ENCODE peak calls at places on chromosomes 12 and 14, in seven cellular contexts. S, E, G, X, K, P and H are unnamed samples.

GRCh38 chr14:91569301-91569700 is 59.2 kb upstream of the PPP4R3A start:
- DNase-seq in S (no peak), E (no peak), G (no peak), X (no peak), K (no peak), P (no peak), H (no peak)

GRCh38 chr12:8077207-8077606 is 4.9 kb upstream of the NECAP1 start:
- DNase-seq in S (peak), E (peak), G (no peak), X (no peak), K (no peak), P (no peak), H (no peak)

GRCh38 chr12:132178801-132179401 is 34.6 kb downstream of the NOC4L start:
- DNase-seq in S (no peak), E (no peak), G (no peak), X (no peak), K (no peak), P (no peak), H (no peak)

GRCh38 chr14:49897965-49898364 is 5.1 kb downstream of the ARF6 start:
- DNase-seq in S (no peak), E (no peak), G (no peak), X (no peak), K (no peak), P (no peak), H (no peak)

GRCh38 chr14:65804752-65805473 is 392.4 kb downstream of the FUT8 start:
- DNase-seq in S (no peak), E (no peak), G (no peak), X (no peak), K (no peak), P (no peak), H (no peak)

GRCh38 chr14:73846944-73847343 is 4.7 kb upstream of the PTGR2 start:
- DNase-seq in S (no peak), E (no peak), G (no peak), X (no peak), K (no peak), P (no peak), H (no peak)

GRCh38 chr12:50720501-50720900 is 43.4 kb upstream of the ATF1 start:
- DNase-seq in S (no peak), E (no peak), G (no peak), X (no peak), K (no peak), P (no peak), H (no peak)

GRCh38 chr12:55933158-55933798 is 2.3 kb downstream of the DGKA start:
- DNase-seq in S (no peak), E (no peak), G (no peak), X (peak), K (no peak), P (no peak), H (no peak)

GRCh38 chr12:80553316-80553715 is 109.3 kb downstream of the PTPRQ start:
- DNase-seq in S (no peak), E (peak), G (no peak), X (peak), K (no peak), P (no peak), H (no peak)

GRCh38 chr14:88143817-88144216 is 138.9 kb downstream of the GPR65 start:
- DNase-seq in S (no peak), E (no peak), G (no peak), X (no peak), K (no peak), P (no peak), H (no peak)

GRCh38 chr14:93115920-93116675 is at the start of gene ITPK1:
- DNase-seq in S (peak), E (peak), G (peak), X (no peak), K (peak), P (peak), H (peak)

GRCh38 chr12:6947615-6948014 is 3.5 kb upstream of the PTPN6 start:
- DNase-seq in S (no peak), E (no peak), G (no peak), X (no peak), K (no peak), P (no peak), H (no peak)

GRCh38 chr12:25875661-25876060 is 82.8 kb upstream of the RASSF8 start:
- DNase-seq in S (no peak), E (no peak), G (no peak), X (no peak), K (no peak), P (no peak), H (no peak)

GRCh38 chr12:6694701-6695100 is 5.5 kb upstream of the ZNF384 start:
- DNase-seq in S (no peak), E (no peak), G (no peak), X (no peak), K (no peak), P (no peak), H (no peak)

GRCh38 chr14:50676814-50677516 is 8.9 kb upstream of the SAV1 start:
- DNase-seq in S (no peak), E (no peak), G (no peak), X (no peak), K (no peak), P (no peak), H (no peak)

GRCh38 chr12:12107678-12108077 is 36.9 kb downstream of the BCL2L14 start:
- DNase-seq in S (no peak), E (no peak), G (no peak), X (no peak), K (no peak), P (no peak), H (no peak)

GRCh38 chr12:82279597-82279996 is 78.6 kb downstream of the CCDC59 start:
- DNase-seq in S (no peak), E (no peak), G (no peak), X (no peak), K (no peak), P (no peak), H (no peak)

GRCh38 chr14:24394275-24394674 is 4.5 kb upstream of the NYNRIN start:
- DNase-seq in S (no peak), E (no peak), G (no peak), X (peak), K (no peak), P (no peak), H (no peak)

GRCh38 chr12:13211191-13211858 is 14.8 kb downstream of the EMP1 start:
- DNase-seq in S (no peak), E (no peak), G (no peak), X (no peak), K (no peak), P (no peak), H (no peak)

GRCh38 chr12:40238221-40238902 is 13.6 kb downstream of the LRRK2 start:
- DNase-seq in S (peak), E (no peak), G (no peak), X (no peak), K (no peak), P (no peak), H (no peak)

GRCh38 chr12:24222968-24223367 is 273.5 kb upstream of the SOX5 start:
- DNase-seq in S (no peak), E (peak), G (no peak), X (no peak), K (no peak), P (no peak), H (no peak)

GRCh38 chr14:65993103-65993502 is 493.1 kb upstream of the CCDC196 start:
- DNase-seq in S (no peak), E (no peak), G (no peak), X (no peak), K (no peak), P (no peak), H (no peak)

GRCh38 chr14:89428163-89428523 is 11.1 kb upstream of the FOXN3 start:
- DNase-seq in S (no peak), E (no peak), G (no peak), X (no peak), K (no peak), P (no peak), H (no peak)

GRCh38 chr14:50417853-50418252 is 21.2 kb upstream of the CDKL1 start:
- DNase-seq in S (no peak), E (no peak), G (no peak), X (no peak), K (no peak), P (no peak), H (no peak)

GRCh38 chr14:66624319-66624937 is 116.5 kb downstream of the GPHN start:
- DNase-seq in S (peak), E (peak), G (no peak), X (peak), K (peak), P (peak), H (peak)

GRCh38 chr14:106039400-106039799 is 513.0 kb downstream of the TMEM121 start:
- DNase-seq in S (peak), E (no peak), G (peak), X (peak), K (no peak), P (no peak), H (no peak)

GRCh38 chr14:87066221-87066817 is 926.7 kb downstream of the GALC start:
- DNase-seq in S (no peak), E (no peak), G (no peak), X (no peak), K (no peak), P (no peak), H (no peak)

GRCh38 chr12:64446295-64446694 is 5.6 kb upstream of the TBK1 start:
- DNase-seq in S (no peak), E (no peak), G (no peak), X (no peak), K (no peak), P (no peak), H (no peak)

GRCh38 chr12:131263626-131264025 is 309.9 kb downstream of the ADGRD1 start:
- DNase-seq in S (no peak), E (no peak), G (no peak), X (no peak), K (no peak), P (no peak), H (no peak)

GRCh38 chr14:95619785-95620417 is 66.3 kb upstream of the TCL1B start:
- DNase-seq in S (no peak), E (no peak), G (no peak), X (no peak), K (no peak), P (no peak), H (no peak)

GRCh38 chr12:16198884-16199283 is 78.6 kb downstream of the SLC15A5 start:
- DNase-seq in S (no peak), E (no peak), G (no peak), X (no peak), K (no peak), P (no peak), H (no peak)

GRCh38 chr12:117120787-117121186 is 21.6 kb upstream of the TESC start:
- DNase-seq in S (no peak), E (no peak), G (no peak), X (no peak), K (no peak), P (no peak), H (no peak)

GRCh38 chr12:107329569-107330324 is 236.4 kb upstream of the CRY1 start:
- DNase-seq in S (no peak), E (no peak), G (no peak), X (no peak), K (no peak), P (no peak), H (no peak)

GRCh38 chr14:20247651-20248246 is 8.7 kb downstream of the OR11H4 start:
- DNase-seq in S (peak), E (no peak), G (no peak), X (peak), K (no peak), P (no peak), H (no peak)

GRCh38 chr12:27177716-27178115 is 66.4 kb upstream of the STK38L start:
- DNase-seq in S (no peak), E (peak), G (no peak), X (no peak), K (no peak), P (no peak), H (no peak)

GRCh38 chr12:100128509-100128908 is 14.2 kb downstream of the BLTP3B start:
- DNase-seq in S (peak), E (peak), G (no peak), X (no peak), K (no peak), P (peak), H (no peak)
- TF ChIP-seq CTCF in S (peak), E (peak), G (no peak), X (peak), K (peak), P (no peak), H (peak)

DNA sequence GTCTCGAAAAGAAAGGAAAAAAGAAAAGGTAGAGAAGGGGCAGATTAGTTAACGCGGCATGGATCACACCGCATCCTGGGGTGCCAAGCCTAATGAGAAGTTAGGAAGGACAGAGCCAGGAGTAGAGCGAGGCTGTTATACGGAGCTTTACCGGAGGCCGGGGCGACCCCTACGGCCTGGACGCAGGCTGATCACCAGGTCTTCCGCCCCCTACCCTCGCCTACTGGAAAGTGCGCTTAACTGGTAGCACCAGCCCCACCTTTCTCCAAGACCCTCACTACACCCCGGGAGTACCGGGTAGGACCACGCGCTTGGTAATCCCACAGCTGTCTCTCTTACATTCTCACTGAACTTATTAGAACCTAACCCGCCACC is 33.8 kb downstream of the WBP11 start:
- DNase-seq in S (peak), E (peak), G (no peak), X (no peak), K (peak), P (peak), H (peak)
- TF ChIP-seq CTCF in S (no peak), E (no peak), G (no peak), X (no peak), K (no peak), P (no peak), H (no peak)

GRCh38 chr12:120983759-120984158 is 5.4 kb downstream of the HNF1A start:
- DNase-seq in S (no peak), E (no peak), G (no peak), X (no peak), K (no peak), P (no peak), H (no peak)

GRCh38 chr12:120980800-120981368 is 2.5 kb downstream of the HNF1A start:
- DNase-seq in S (no peak), E (no peak), G (no peak), X (no peak), K (no peak), P (no peak), H (peak)

GRCh38 chr12:120981407-120981921 is 3.1 kb downstream of the HNF1A start:
- DNase-seq in S (no peak), E (no peak), G (no peak), X (no peak), K (no peak), P (no peak), H (no peak)

GRCh38 chr12:120984351-120984898 is 6.1 kb downstream of the HNF1A start:
- DNase-seq in S (peak), E (no peak), G (no peak), X (no peak), K (no peak), P (no peak), H (no peak)

DNA sequence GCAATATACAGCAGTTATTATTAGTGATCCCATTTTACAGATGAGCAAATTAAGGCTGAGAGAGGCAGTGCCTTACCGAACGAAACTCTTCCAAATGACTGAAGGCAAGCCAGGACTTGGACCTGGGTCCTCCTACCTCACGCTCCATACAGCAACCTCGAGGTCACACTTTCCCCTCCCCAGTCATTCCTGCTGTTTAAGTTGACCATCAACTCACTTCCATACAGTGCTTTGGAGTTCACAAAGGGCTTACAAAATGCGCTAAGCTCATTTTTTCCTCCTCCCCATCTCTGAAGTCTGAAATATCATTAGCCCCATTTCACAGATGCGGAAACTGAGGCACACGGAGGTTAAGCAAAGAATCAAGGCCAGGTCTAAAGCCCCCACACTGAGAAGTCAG is 4.3 kb downstream of the HNF1A start:
- DNase-seq in S (no peak), E (no peak), G (no peak), X (no peak), K (no peak), P (no peak), H (no peak)
- TF ChIP-seq CTCF in S (no peak), E (no peak), G (no peak), X (no peak), K (no peak), P (no peak), H (no peak)

DNA sequence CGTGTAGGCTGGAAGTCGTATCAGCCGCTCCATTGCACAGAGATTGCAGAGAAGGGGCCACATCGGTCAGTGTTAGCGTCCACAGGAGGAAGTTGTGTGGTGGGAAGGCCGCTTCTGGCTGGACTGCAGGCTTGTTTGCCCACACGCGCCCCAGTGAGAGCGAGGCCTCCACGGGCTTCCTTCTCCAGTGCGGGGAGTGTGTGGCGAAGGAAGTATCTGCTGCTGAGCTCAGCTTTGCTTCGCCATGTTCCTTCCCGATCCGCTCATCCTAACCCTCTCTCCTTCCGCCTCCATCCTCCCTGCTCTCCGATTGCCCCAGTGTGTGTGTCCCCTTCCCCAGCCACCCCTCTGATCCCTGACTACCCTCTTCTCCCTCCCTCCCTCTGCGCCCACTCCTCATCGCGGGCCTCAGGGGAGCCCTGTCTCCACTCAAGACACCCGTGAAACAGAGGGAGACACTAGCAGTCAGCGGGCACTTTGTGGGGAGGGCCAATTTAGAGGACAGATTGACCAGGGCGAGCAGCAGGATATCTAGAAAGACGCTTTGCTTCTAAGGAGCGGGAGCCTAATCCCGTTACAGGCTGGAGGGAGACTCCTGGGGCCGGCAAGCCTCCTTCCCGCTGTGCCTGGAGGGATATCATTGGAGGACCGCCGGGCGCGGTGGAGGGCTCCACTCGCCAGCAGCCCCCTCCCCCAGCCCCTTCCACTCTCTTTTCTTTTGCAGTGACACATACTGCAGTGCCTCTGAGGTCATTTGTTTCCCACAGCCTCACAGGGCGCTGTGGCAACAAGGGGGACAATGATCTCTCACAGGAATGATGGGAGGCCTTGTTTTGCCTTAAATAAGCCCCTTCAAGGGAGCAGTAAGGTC is 428.8 kb downstream of the ZFP36L1 start:
- DNase-seq in S (no peak), E (no peak), G (no peak), X (no peak), K (peak), P (peak), H (peak)
- TF ChIP-seq CTCF in S (no peak), E (no peak), G (no peak), X (no peak), K (no peak), P (no peak), H (no peak)